ENCODE peak calls at places on chromosome 11, in five cellular contexts. V, F, L, T and X are unnamed samples.

GRCh38 chr11:132925825-132926469 is 606.4 kb downstream of the OPCML start:
- DNase-seq in V (no peak), F (no peak), L (no peak), T (peak), X (no peak)

GRCh38 chr11:119700536-119701346 is 28.3 kb downstream of the NECTIN1 start:
- DNase-seq in V (no peak), F (no peak), L (no peak), T (peak), X (no peak)

GRCh38 chr11:33931032-33931431 is 39.2 kb upstream of the LMO2 start:
- DNase-seq in V (no peak), F (no peak), L (no peak), T (no peak), X (no peak)

GRCh38 chr11:127136438-127136837 is 135.9 kb upstream of the KIRREL3 start:
- DNase-seq in V (no peak), F (no peak), L (no peak), T (no peak), X (no peak)

GRCh38 chr11:11845066-11845465 is 3.3 kb downstream of the USP47 start:
- DNase-seq in V (no peak), F (no peak), L (no peak), T (no peak), X (no peak)

GRCh38 chr11:126989942-126990715 is 10.4 kb downstream of the KIRREL3 start:
- DNase-seq in V (peak), F (no peak), L (peak), T (peak), X (peak)

GRCh38 chr11:118374729-118375128 is 15.3 kb downstream of the UBE4A start:
- DNase-seq in V (no peak), F (no peak), L (no peak), T (no peak), X (no peak)

GRCh38 chr11:85725510-85726258 is 39.7 kb upstream of the CCDC89 start:
- DNase-seq in V (no peak), F (no peak), L (no peak), T (no peak), X (no peak)

GRCh38 chr11:126914166-126914565 is 86.4 kb downstream of the KIRREL3 start:
- DNase-seq in V (no peak), F (no peak), L (no peak), T (no peak), X (no peak)

GRCh38 chr11:7577226-7577882 is 63.6 kb downstream of the PPFIBP2 start:
- DNase-seq in V (no peak), F (no peak), L (no peak), T (no peak), X (peak)

GRCh38 chr11:118533769-118534729 is 3.1 kb downstream of the TMEM25 start:
- DNase-seq in V (no peak), F (no peak), L (no peak), T (peak), X (no peak)

GRCh38 chr11:126426820-126427749 is 71.6 kb downstream of the ST3GAL4 start:
- DNase-seq in V (no peak), F (no peak), L (no peak), T (no peak), X (no peak)

GRCh38 chr11:111765320-111765983 is 737 bp downstream of the PPP2R1B start:
- DNase-seq in V (peak), F (no peak), L (no peak), T (no peak), X (no peak)

GRCh38 chr11:88704505-88704904 is 361.3 kb downstream of the GRM5 start:
- DNase-seq in V (no peak), F (no peak), L (no peak), T (no peak), X (no peak)

GRCh38 chr11:1566381-1567051 is 5.6 kb downstream of the DUSP8 start:
- DNase-seq in V (no peak), F (no peak), L (no peak), T (no peak), X (no peak)

GRCh38 chr11:119450590-119450989 is 27.6 kb upstream of the THY1 start:
- DNase-seq in V (no peak), F (no peak), L (no peak), T (no peak), X (no peak)

GRCh38 chr11:123776160-123776559 is 21.8 kb upstream of the OR6X1 start:
- DNase-seq in V (no peak), F (no peak), L (no peak), T (no peak), X (no peak)

GRCh38 chr11:47412152-47412746 is 3.9 kb downstream of the SLC39A13 start:
- DNase-seq in V (no peak), F (no peak), L (peak), T (no peak), X (peak)

GRCh38 chr11:112291191-112291590 is 30.5 kb upstream of the PLET1 start:
- DNase-seq in V (no peak), F (no peak), L (no peak), T (no peak), X (no peak)

GRCh38 chr11:113401718-113402117 is 14.1 kb downstream of the ANKK1 start:
- DNase-seq in V (no peak), F (no peak), L (no peak), T (no peak), X (peak)

GRCh38 chr11:66069715-66070603 is at the start of gene PACS1:
- DNase-seq in V (peak), F (no peak), L (peak), T (peak), X (peak)
- TF ChIP-seq POLR2AphosphoS5 in V (peak), F (peak), L (no peak), T (peak), X (peak)

DNA sequence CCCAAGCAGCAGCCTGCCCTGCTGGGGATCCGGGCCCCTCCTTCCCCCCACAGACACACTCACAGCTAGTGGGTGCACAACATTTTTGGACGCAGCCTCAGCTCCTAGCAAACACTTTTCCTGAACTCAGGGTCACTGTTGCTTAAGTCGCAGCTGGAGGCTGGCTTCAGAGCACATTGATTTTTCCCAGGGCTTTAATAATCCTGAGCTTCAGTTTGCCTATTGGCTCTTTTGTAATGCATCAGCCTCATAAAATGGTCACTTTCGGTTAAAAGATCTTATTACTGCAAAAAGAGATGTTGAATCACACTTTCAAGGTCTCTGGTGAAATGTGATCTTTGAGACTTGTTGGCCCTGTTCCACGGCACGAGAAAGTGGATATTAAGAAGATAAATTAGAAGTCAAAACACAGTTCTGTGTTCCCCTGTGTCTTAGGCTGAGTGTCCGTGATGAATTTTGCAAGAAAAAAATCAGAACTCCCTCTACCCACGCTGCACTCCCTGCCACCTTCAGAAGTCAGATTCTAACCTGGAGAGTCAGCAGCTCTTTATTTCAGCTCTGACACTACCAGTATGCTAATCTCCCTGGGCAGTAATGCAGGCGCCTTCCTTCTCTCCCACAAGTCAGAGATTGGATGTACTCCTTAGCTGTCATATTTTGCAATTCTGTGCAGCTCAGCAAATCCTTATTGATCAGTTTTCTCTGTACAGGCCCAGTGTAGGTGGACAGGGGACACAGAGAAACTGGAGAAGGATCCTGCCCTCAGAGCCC is 158.2 kb upstream of the E2F8 start:
- DNase-seq in V (no peak), F (no peak), L (no peak), T (no peak), X (no peak)
- TF ChIP-seq MAX in V (no peak), F (no peak), L (no peak), T (no peak), X (no peak)

GRCh38 chr11:100681064-100681502 is 6.0 kb upstream of the ARHGAP42 start:
- DNase-seq in V (no peak), F (peak), L (peak), T (peak), X (no peak)
- TF ChIP-seq RFX5 in V (no peak), F (no peak), L (no peak), T (no peak), X (no peak)

GRCh38 chr11:72224587-72225410 is at the start of gene INPPL1:
- DNase-seq in V (no peak), F (no peak), L (peak), T (no peak), X (peak)

GRCh38 chr11:72223615-72224586 is 666 bp upstream of the INPPL1 start:
- DNase-seq in V (no peak), F (no peak), L (peak), T (no peak), X (peak)

GRCh38 chr11:72226701-72227100 is 2.1 kb downstream of the INPPL1 start:
- DNase-seq in V (no peak), F (no peak), L (no peak), T (no peak), X (no peak)

GRCh38 chr11:72227316-72228228 is 3.0 kb downstream of the INPPL1 start:
- DNase-seq in V (no peak), F (no peak), L (no peak), T (no peak), X (no peak)

GRCh38 chr11:72225411-72225951 is 914 bp downstream of the INPPL1 start:
- DNase-seq in V (no peak), F (no peak), L (no peak), T (no peak), X (peak)
- TF ChIP-seq POLR2AphosphoS5 in V (no peak), F (peak), L (no peak), T (no peak), X (no peak)

DNA sequence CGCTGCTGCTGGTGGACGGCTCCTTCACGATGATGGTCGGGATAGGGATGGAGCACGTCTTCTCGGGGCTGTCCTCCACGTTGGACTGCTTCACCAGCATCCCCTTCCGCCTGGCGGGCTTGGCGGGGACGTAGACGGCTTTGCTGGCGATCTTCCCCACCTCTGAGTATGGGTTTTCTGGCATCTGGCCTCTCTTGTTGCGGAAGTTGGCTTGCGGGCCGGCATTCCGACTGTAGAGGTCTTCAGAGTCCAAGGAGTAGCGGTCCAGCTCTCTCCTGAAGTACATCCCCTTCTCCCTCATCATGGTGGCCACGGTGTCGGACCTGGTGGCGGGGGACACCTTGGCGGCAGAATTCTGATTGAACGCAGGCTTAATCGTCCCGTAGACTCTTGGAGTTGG is 88.8 kb downstream of the CTTN start:
- DNase-seq in V (no peak), F (no peak), L (no peak), T (no peak), X (no peak)
- TF ChIP-seq MAX in V (no peak), F (no peak), L (no peak), T (no peak), X (no peak)

GRCh38 chr11:67534070-67534679 is 10.9 kb upstream of the CABP2 start:
- DNase-seq in V (no peak), F (no peak), L (no peak), T (no peak), X (no peak)
- TF ChIP-seq RFX5 in V (no peak), F (no peak), L (no peak), T (no peak), X (no peak)

DNA sequence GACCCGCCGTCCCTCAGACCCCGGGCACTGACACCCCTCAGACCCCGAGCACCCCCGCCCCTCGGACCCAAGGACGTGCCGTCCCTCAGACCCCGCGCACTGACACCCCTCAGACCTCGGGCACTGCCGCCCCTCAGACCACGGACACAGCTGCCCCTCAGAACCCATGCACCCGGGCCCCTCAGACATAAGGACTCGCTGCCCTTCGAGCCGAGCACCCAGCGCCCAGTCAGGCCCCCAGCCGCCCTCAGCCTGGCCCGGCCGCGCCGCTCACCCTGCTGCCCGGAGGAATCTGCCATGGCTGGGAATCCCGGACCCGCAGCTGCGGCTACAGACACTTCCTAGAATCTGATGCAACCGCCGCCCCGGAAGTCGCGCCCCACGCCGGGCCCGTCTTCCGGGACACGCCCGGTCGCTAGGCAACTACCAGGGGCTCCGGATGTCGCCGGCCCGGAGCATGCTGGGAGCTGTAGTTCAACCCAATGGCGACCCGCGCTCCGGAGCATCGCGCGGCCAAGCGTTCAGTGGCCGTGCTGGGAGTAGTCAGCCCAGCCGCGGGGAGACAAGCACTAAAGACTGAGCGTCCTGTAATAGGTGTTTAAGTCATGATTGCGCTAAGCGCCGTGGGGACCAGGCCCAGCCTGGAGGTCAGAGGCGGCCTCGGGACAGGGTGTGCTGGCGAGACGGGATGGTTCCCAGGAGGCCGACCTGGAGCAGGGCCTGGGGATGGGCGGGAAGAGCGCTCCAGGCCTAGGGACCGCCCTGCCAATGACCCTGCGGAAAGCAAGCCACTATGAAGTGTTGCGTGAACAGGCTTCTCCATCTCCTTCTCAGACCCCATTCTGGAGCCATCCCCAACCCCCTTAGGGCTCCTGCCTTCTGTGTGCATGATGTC is at the start of gene CARS1:
- DNase-seq in V (peak), F (peak), L (peak), T (peak), X (peak)
- TF ChIP-seq POLR2AphosphoS5 in V (peak), F (peak), L (peak), T (peak), X (peak)

GRCh38 chr11:35304900-35305299 is 114.5 kb downstream of the SLC1A2 start:
- DNase-seq in V (no peak), F (no peak), L (no peak), T (no peak), X (no peak)

GRCh38 chr11:35303596-35304392 is 115.6 kb downstream of the SLC1A2 start:
- DNase-seq in V (no peak), F (no peak), L (no peak), T (peak), X (no peak)

GRCh38 chr11:35304393-35304790 is 115.0 kb downstream of the SLC1A2 start:
- DNase-seq in V (no peak), F (no peak), L (no peak), T (peak), X (no peak)

GRCh38 chr11:35307221-35307621 is 112.1 kb downstream of the SLC1A2 start:
- DNase-seq in V (no peak), F (no peak), L (no peak), T (no peak), X (no peak)

GRCh38 chr11:35305670-35306382 is 113.5 kb downstream of the SLC1A2 start:
- DNase-seq in V (peak), F (no peak), L (peak), T (peak), X (peak)
- TF ChIP-seq MAX in V (no peak), F (no peak), L (no peak), T (no peak), X (no peak)

GRCh38 chr11:294795-295194 is 4.5 kb downstream of the IFITM5 start:
- DNase-seq in V (no peak), F (no peak), L (no peak), T (no peak), X (no peak)
- TF ChIP-seq RFX5 in V (no peak), F (no peak), L (no peak), T (no peak), X (no peak)

GRCh38 chr11:57496109-57496820 is 19.2 kb downstream of the SLC43A1 start:
- DNase-seq in V (no peak), F (no peak), L (no peak), T (no peak), X (no peak)
- TF ChIP-seq POLR2AphosphoS5 in V (no peak), F (no peak), L (no peak), T (no peak), X (no peak)